ENCODE peak calls at places on chromosomes 3 and 15, in four cellular contexts. One of them, this sample, is unnamed.

GRCh38 chr3:112654979-112655378 is 14.0 kb upstream of the CCDC80 start:
- DNase-seq in neuronal stem cell: no peak
- DNase-seq in IMR-90: no peak
- DNase-seq in H9: no peak
- DNase-seq in this sample: no peak

GRCh38 chr15:76391309-76391708 is 54.7 kb downstream of the ISL2 start:
- DNase-seq in IMR-90: peak
- DNase-seq in H9: no peak
- DNase-seq in neuronal stem cell: no peak
- DNase-seq in this sample: no peak

GRCh38 chr15:76575177-76576078 is 238.9 kb downstream of the ISL2 start:
- DNase-seq in IMR-90: no peak
- DNase-seq in H9: no peak
- DNase-seq in neuronal stem cell: no peak
- DNase-seq in this sample: no peak

GRCh38 chr3:87855626-87856025 is 203.2 kb downstream of the CGGBP1 start:
- DNase-seq in neuronal stem cell: no peak
- DNase-seq in IMR-90: no peak
- DNase-seq in H9: no peak
- DNase-seq in this sample: no peak

GRCh38 chr3:112623717-112624116 is 17.2 kb downstream of the CCDC80 start:
- DNase-seq in H9: no peak
- DNase-seq in neuronal stem cell: no peak
- DNase-seq in IMR-90: no peak
- DNase-seq in this sample: no peak

GRCh38 chr3:38739396-38739689 is 76.7 kb downstream of the SCN10A start:
- DNase-seq in H9: no peak
- DNase-seq in neuronal stem cell: no peak
- DNase-seq in IMR-90: no peak
- DNase-seq in this sample: peak

GRCh38 chr3:115330406-115330805 is 183.3 kb upstream of the ZBTB20 start:
- DNase-seq in IMR-90: peak
- DNase-seq in H9: no peak
- DNase-seq in neuronal stem cell: no peak
- DNase-seq in this sample: peak

GRCh38 chr3:117837391-117837790 is 1127.8 kb downstream of the TUSC7 start:
- DNase-seq in neuronal stem cell: no peak
- DNase-seq in IMR-90: no peak
- DNase-seq in H9: no peak
- DNase-seq in this sample: no peak

GRCh38 chr3:168080022-168080421 is 15.7 kb downstream of the GOLIM4 start:
- DNase-seq in neuronal stem cell: no peak
- DNase-seq in IMR-90: no peak
- DNase-seq in H9: no peak
- DNase-seq in this sample: no peak

GRCh38 chr15:100986158-100986896 is 67.2 kb downstream of the LRRK1 start:
- DNase-seq in H9: no peak
- DNase-seq in neuronal stem cell: no peak
- DNase-seq in IMR-90: no peak
- DNase-seq in this sample: no peak

GRCh38 chr3:76505202-76505875 is 534.6 kb upstream of the ROBO2 start:
- DNase-seq in neuronal stem cell: no peak
- DNase-seq in IMR-90: no peak
- DNase-seq in H9: no peak
- DNase-seq in this sample: no peak

GRCh38 chr15:78208341-78208844 is 26.0 kb downstream of the ACSBG1 start:
- DNase-seq in neuronal stem cell: no peak
- DNase-seq in H9: no peak
- DNase-seq in IMR-90: no peak
- DNase-seq in this sample: no peak

GRCh38 chr3:155737844-155738460 is 6.9 kb downstream of the PLCH1 start:
- DNase-seq in IMR-90: no peak
- DNase-seq in neuronal stem cell: no peak
- DNase-seq in H9: no peak
- DNase-seq in this sample: peak

GRCh38 chr3:57152761-57153160 is 12.4 kb downstream of the IL17RD start:
- DNase-seq in H9: no peak
- DNase-seq in neuronal stem cell: no peak
- DNase-seq in IMR-90: no peak
- DNase-seq in this sample: no peak
- H2BK120ac ChIP-seq in H9: no peak
- H2BK120ac ChIP-seq in neuronal stem cell: no peak
- H2BK120ac ChIP-seq in IMR-90: no peak
- H2BK120ac ChIP-seq in this sample: no peak

DNA sequence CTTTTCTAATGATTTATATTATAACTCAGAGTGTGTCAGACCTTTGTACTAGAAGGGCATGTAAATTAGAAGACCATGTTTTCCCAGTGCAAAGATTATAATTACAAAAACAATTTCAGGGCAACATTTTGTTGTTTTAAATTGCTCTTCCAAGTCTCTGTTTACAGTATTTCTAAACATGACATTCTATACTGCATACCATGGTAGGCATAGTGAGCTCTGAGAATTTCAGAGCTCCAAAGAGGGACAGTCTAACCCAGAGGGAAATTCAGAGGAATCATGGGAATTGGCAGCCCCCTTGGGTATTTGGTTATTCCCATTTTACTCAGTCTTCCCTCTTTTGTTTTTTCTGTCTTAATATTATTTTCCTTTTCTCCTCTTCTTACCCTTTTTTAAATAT is 361.5 kb upstream of the SEMA6D start:
- DNase-seq in neuronal stem cell: no peak
- DNase-seq in IMR-90: no peak
- DNase-seq in H9: no peak
- DNase-seq in this sample: no peak
- H3K4me2 ChIP-seq in neuronal stem cell: no peak
- H3K4me2 ChIP-seq in IMR-90: no peak
- H3K4me2 ChIP-seq in H9: no peak
- H3K4me2 ChIP-seq in this sample: no peak

DNA sequence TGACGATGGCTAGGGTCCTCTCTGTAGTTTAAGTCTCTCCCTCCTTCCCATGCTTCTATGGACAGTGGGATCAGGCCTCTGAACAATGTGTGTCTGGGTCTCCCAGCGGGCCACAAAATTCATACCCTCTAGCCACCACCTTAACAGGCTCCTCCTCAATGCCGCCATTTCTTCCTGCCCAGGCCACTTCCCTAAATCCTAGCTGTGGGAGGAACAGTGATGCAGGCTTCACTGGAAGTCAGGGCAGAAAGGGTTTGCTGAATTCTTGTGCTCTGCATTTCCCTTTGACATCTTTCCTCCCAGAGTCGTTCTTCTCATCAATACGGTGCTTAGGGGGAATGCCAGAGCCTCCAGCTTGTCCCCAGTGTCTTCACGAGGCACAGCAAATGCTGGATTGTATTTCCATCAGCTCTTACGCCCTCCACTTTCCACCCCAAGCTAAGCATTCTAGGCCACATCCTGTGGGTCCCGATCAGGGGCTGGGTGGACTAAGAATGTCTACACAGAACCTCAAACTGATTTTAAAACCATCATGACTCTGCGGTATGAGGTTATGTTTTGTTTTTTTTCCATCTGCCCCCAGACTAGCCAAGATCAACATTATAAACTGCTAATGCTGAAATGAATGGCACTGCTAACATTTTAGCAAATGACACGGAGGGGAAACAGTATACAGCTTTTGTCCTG is 11.9 kb upstream of the LDHAL6B start:
- DNase-seq in neuronal stem cell: no peak
- DNase-seq in IMR-90: no peak
- DNase-seq in H9: no peak
- DNase-seq in this sample: no peak
- H3K4ac ChIP-seq in neuronal stem cell: no peak
- H3K4ac ChIP-seq in IMR-90: no peak
- H3K4ac ChIP-seq in H9: no peak
- H3K4ac ChIP-seq in this sample: no peak

GRCh38 chr3:184037816-184038215 is 6.3 kb downstream of the HTR3D start:
- DNase-seq in neuronal stem cell: no peak
- DNase-seq in H9: no peak
- DNase-seq in IMR-90: no peak
- DNase-seq in this sample: no peak

GRCh38 chr3:184040010-184040409 is 8.5 kb downstream of the HTR3D start:
- DNase-seq in neuronal stem cell: no peak
- DNase-seq in H9: peak
- DNase-seq in IMR-90: peak
- DNase-seq in this sample: peak

GRCh38 chr3:184042617-184043016 is 10.2 kb upstream of the HTR3C start:
- DNase-seq in neuronal stem cell: no peak
- DNase-seq in IMR-90: no peak
- DNase-seq in H9: no peak
- DNase-seq in this sample: no peak

GRCh38 chr3:184039414-184039813 is 7.9 kb downstream of the HTR3D start:
- DNase-seq in H9: no peak
- DNase-seq in IMR-90: no peak
- DNase-seq in neuronal stem cell: no peak
- DNase-seq in this sample: no peak
- H2BK120ac ChIP-seq in H9: no peak
- H2BK120ac ChIP-seq in IMR-90: no peak
- H2BK120ac ChIP-seq in neuronal stem cell: no peak
- H2BK120ac ChIP-seq in this sample: no peak

GRCh38 chr3:3179407-3180094 is at the start of gene CRBN:
- DNase-seq in H9: peak
- DNase-seq in neuronal stem cell: peak
- DNase-seq in IMR-90: peak
- DNase-seq in this sample: peak

GRCh38 chr3:3184876-3185275 is 5.4 kb upstream of the CRBN start:
- DNase-seq in H9: no peak
- DNase-seq in IMR-90: no peak
- DNase-seq in neuronal stem cell: no peak
- DNase-seq in this sample: no peak

GRCh38 chr3:3178498-3179328 is 778 bp downstream of the CRBN start:
- DNase-seq in neuronal stem cell: no peak
- DNase-seq in H9: no peak
- DNase-seq in IMR-90: no peak
- DNase-seq in this sample: peak

GRCh38 chr3:3177861-3178497 is 1.5 kb downstream of the CRBN start:
- DNase-seq in neuronal stem cell: no peak
- DNase-seq in IMR-90: peak
- DNase-seq in H9: no peak
- DNase-seq in this sample: no peak

GRCh38 chr3:3180421-3180820 is 930 bp upstream of the CRBN start:
- DNase-seq in neuronal stem cell: no peak
- DNase-seq in IMR-90: peak
- DNase-seq in H9: no peak
- DNase-seq in this sample: no peak
- H3K4me2 ChIP-seq in neuronal stem cell: no peak
- H3K4me2 ChIP-seq in IMR-90: no peak
- H3K4me2 ChIP-seq in H9: no peak
- H3K4me2 ChIP-seq in this sample: no peak

GRCh38 chr3:42581709-42582473 is at the start of gene SEC22C:
- DNase-seq in H9: peak
- DNase-seq in IMR-90: peak
- DNase-seq in neuronal stem cell: peak
- DNase-seq in this sample: peak
- H3K4ac ChIP-seq in H9: no peak
- H3K4ac ChIP-seq in IMR-90: peak
- H3K4ac ChIP-seq in neuronal stem cell: no peak
- H3K4ac ChIP-seq in this sample: peak

GRCh38 chr15:58548308-58549012 is 116.7 kb downstream of the LIPC start:
- DNase-seq in H9: no peak
- DNase-seq in IMR-90: no peak
- DNase-seq in neuronal stem cell: no peak
- DNase-seq in this sample: no peak
- H2BK120ac ChIP-seq in H9: no peak
- H2BK120ac ChIP-seq in IMR-90: peak
- H2BK120ac ChIP-seq in neuronal stem cell: no peak
- H2BK120ac ChIP-seq in this sample: no peak

DNA sequence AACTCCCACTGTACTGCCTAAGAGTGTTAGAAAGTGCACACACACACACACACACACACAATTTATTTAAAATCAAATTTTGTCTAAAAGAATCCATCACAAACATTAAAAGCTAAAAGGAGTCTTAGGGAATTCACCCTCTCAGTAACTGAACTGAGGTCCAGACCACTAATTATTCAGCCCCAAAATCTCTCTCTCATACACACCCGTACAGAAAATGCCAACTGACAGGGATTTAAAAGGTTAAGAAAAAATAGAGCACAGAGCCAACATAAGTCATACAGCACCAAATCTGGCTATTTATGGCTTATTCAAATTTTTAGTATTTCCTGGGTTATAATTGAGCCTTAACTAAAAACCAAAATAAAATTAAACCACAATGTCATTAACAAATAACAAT is 20.7 kb downstream of the GBE1 start:
- DNase-seq in H9: no peak
- DNase-seq in IMR-90: no peak
- DNase-seq in neuronal stem cell: no peak
- DNase-seq in this sample: no peak
- H3K4me2 ChIP-seq in H9: no peak
- H3K4me2 ChIP-seq in IMR-90: peak
- H3K4me2 ChIP-seq in neuronal stem cell: no peak
- H3K4me2 ChIP-seq in this sample: no peak

GRCh38 chr3:14775574-14775973 is 43.2 kb upstream of the FGD5 start:
- DNase-seq in neuronal stem cell: no peak
- DNase-seq in IMR-90: no peak
- DNase-seq in H9: no peak
- DNase-seq in this sample: peak
- H3K4ac ChIP-seq in neuronal stem cell: no peak
- H3K4ac ChIP-seq in IMR-90: no peak
- H3K4ac ChIP-seq in H9: no peak
- H3K4ac ChIP-seq in this sample: no peak

This sample was measured in mesendoderm.